ENCODE peak calls at places on chromosomes 12 and 14, in six cellular contexts. S is foreskin fibroblast, H is cardiac muscle cell, D is mammary epithelial cell, L is uterus, Y is A549. E is an unnamed sample.

GRCh38 chr12:69405466-69405865 is 45.9 kb downstream of the YEATS4 start:
- DNase-seq in S (peak; percentile 92), D (peak; percentile 86), H (peak; percentile 95), Y (peak; percentile 73), L (peak; percentile 48), E (peak; percentile 95)

GRCh38 chr14:23379331-23380196 is 2.7 kb downstream of the CMTM5 start:
- DNase-seq in H (peak; percentile 45), S (peak; percentile 4), Y (peak; percentile 62), L (no peak), D (peak; percentile 55), E (no peak)

GRCh38 chr14:97802430-97802829 is 1005.2 kb downstream of the VRK1 start:
- DNase-seq in D (no peak), L (no peak), H (no peak), S (no peak), Y (no peak), E (no peak)

GRCh38 chr14:79051009-79051710 is 881.0 kb downstream of the NRXN3 start:
- DNase-seq in Y (no peak), H (no peak), S (no peak), L (no peak), D (peak; percentile 32), E (no peak)

GRCh38 chr14:33765251-33765650 is 185.6 kb downstream of the EGLN3 start:
- DNase-seq in L (no peak), S (no peak), Y (no peak), D (no peak), H (peak; percentile 93), E (no peak)

GRCh38 chr14:102262894-102263462 is 42.0 kb downstream of the MOK start:
- DNase-seq in S (no peak), D (peak; percentile 94), L (no peak), Y (peak; percentile 33), H (peak; percentile 77), E (no peak)

GRCh38 chr14:97074456-97074855 is 277.3 kb downstream of the VRK1 start:
- DNase-seq in Y (no peak), D (no peak), H (no peak), L (no peak), S (no peak), E (no peak)

GRCh38 chr12:3944620-3945019 is 71.4 kb upstream of the PARP11 start:
- DNase-seq in H (no peak), S (no peak), D (no peak), L (no peak), Y (no peak), E (no peak)

GRCh38 chr12:22408605-22409004 is 74.1 kb upstream of the ST8SIA1 start:
- DNase-seq in S (no peak), H (no peak), D (no peak), Y (no peak), L (no peak), E (no peak)

GRCh38 chr14:54085841-54086240 is 129.2 kb upstream of the BMP4 start:
- DNase-seq in H (no peak), D (no peak), S (no peak), L (no peak), Y (no peak), E (no peak)

GRCh38 chr14:95184413-95184790 is 27.1 kb upstream of the DICER1 start:
- DNase-seq in Y (no peak), L (no peak), S (no peak), D (no peak), H (peak; percentile 63), E (no peak)

GRCh38 chr14:59890676-59891075 is 20.1 kb upstream of the RTN1 start:
- DNase-seq in H (no peak), D (no peak), Y (no peak), S (no peak), L (no peak), E (no peak)

GRCh38 chr14:52730708-52731111 is 744 bp downstream of the STYX start:
- DNase-seq in H (peak; percentile 24), S (no peak), L (no peak), D (peak; percentile 33), Y (no peak), E (no peak)

GRCh38 chr12:76915381-76916169 is 36.8 kb upstream of the CSRP2 start:
- DNase-seq in L (no peak), S (no peak), Y (no peak), H (peak; percentile 30), D (no peak), E (peak; percentile 16)

GRCh38 chr12:43884683-43885410 is 49.0 kb downstream of the TMEM117 start:
- DNase-seq in Y (no peak), S (no peak), L (no peak), H (no peak), D (peak; percentile 87), E (no peak)

GRCh38 chr14:84591827-84592540 is 938.0 kb upstream of the FLRT2 start:
- DNase-seq in Y (no peak), D (no peak), L (no peak), S (no peak), H (no peak), E (no peak)

GRCh38 chr14:42140831-42141279 is 534.2 kb downstream of the LRFN5 start:
- DNase-seq in Y (peak; percentile 4), H (peak; percentile 4), S (peak; percentile 77), L (no peak), D (peak; percentile 71), E (peak; percentile 61)

GRCh38 chr12:116443706-116444589 is 115.2 kb upstream of the MAP1LC3B2 start:
- DNase-seq in D (peak; percentile 40), Y (no peak), H (no peak), S (no peak), L (peak; percentile 55), E (no peak)

GRCh38 chr14:80629606-80630005 is 311.9 kb downstream of the CEP128 start:
- DNase-seq in L (no peak), Y (no peak), D (peak; percentile 29), S (no peak), H (no peak), E (no peak)

GRCh38 chr12:108193922-108194321 is 64.8 kb downstream of the WSCD2 start:
- DNase-seq in Y (peak; percentile 65), H (peak; percentile 36), S (no peak), D (no peak), L (peak; percentile 35), E (no peak)

GRCh38 chr14:63438065-63438757 is 105.0 kb downstream of the PPP2R5E start:
- DNase-seq in Y (peak; percentile 26), L (peak; percentile 74), H (peak; percentile 98), S (peak; percentile 89), D (peak; percentile 95), E (peak; percentile 84)

GRCh38 chr12:96425973-96426372 is 25.7 kb upstream of the CDK17 start:
- DNase-seq in S (peak; percentile 67), Y (no peak), L (no peak), D (peak; percentile 57), H (peak; percentile 75), E (no peak)

GRCh38 chr14:77098470-77099353 is 654 bp downstream of the CIPC start:
- DNase-seq in S (no peak), H (no peak), L (peak; percentile 55), Y (peak; percentile 29), D (no peak), E (no peak)

GRCh38 chr12:73632661-73633060 is 905.0 kb upstream of the ATXN7L3B start:
- DNase-seq in D (no peak), Y (no peak), S (no peak), L (no peak), H (no peak), E (no peak)

GRCh38 chr12:73632191-73632590 is 905.4 kb upstream of the ATXN7L3B start:
- DNase-seq in Y (no peak), S (no peak), L (no peak), D (no peak), H (no peak), E (no peak)

GRCh38 chr12:73629171-73629570 is 908.5 kb upstream of the ATXN7L3B start:
- DNase-seq in L (no peak), S (no peak), H (no peak), D (no peak), Y (no peak), E (no peak)

GRCh38 chr12:73625226-73625625 is 912.4 kb upstream of the ATXN7L3B start:
- DNase-seq in H (no peak), S (no peak), Y (no peak), L (no peak), D (no peak), E (no peak)

GRCh38 chr12:73629893-73630872 is 907.5 kb upstream of the ATXN7L3B start:
- DNase-seq in Y (no peak), D (no peak), S (no peak), H (no peak), L (no peak), E (no peak)
- TF ChIP-seq CTCF in Y (no peak), D (peak; percentile 17), S (no peak), H (no peak), L (no peak), E (no peak)

DNA sequence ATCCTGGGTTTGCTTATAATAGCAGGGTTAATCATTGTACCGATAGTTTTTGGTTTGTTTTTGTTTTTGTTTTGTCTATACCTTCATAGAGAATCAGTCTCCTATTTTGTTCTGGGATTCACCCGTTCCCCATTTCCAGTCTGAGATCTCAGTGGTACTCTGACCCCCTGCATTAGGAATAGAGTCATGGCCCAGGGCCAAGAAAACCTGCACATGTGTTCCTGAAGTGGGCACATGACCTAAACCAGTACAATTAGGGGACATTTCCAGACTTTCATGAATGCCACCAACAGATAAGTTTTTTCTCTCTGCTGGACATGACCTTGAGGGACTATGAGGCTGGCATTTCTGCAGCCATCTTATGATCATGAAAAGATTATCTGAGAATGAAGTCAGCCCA is 52.5 kb downstream of the MRPL42 start:
- DNase-seq in Y (no peak), S (no peak), D (no peak), H (no peak), L (no peak), E (no peak)
- H3K4me3 ChIP-seq in Y (no peak overlapping the region), S (no peak overlapping the region), D (no peak overlapping the region), H (no peak overlapping the region), L (no peak overlapping the region), E (no peak overlapping the region)

DNA sequence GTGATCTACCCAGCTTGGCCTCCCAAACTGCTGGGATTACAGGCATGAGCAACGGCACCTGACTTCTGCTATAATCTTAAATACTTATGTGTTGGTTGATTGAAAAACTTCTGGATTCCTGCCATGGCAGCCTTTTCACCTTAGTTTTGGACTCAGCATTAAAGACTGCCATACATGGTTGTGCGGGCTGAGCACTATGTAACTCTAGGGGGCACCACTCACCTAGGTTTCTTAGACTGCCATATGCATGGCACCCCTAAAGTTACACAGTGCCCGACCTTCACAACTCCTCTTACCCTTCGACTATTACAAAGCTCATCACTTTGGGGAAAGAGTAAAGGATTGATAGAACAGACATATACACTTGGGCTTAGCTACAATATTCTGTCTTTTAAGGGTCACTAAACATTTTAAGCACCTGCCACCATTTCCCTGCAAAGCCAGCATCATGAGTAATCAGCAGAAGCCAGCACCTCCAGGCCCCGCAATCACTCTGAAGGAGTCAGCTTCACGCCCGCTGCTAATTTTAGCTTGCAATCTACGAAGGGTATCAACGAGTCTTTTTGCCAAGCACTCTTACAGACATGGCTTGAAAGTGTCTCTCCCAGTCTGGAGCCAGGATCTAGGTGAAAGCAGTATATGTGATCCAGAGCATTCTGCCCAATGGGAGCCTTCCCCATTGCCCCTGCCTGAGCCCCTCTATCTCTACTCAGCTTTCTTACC is 59.8 kb downstream of the SUDS3 start:
- DNase-seq in Y (no peak), H (no peak), L (no peak), D (no peak), S (no peak), E (no peak)
- TF ChIP-seq CTCF in Y (peak; percentile 29), H (no peak), L (no peak), D (no peak), S (peak; percentile 17), E (no peak)

DNA sequence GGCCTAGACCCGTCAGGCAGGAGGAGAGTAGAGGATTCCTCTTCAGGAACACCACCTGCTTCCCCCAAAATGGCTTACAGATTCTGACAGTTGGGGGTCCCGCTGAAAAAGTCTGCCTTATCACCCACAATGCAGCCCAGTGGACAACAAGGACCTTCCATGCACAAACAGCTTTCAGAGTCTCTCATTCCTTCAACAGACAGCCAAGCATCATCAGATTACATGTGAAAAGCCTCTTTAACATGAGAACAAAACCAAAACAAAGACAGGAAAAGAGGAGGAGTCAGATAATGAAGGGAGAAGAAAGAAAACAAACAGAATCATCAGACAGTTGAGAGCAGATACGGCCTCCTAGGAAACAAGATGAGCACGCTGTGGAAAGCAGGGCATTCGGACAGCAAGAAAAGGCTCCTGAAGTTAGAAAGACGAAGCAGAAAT is 18.3 kb downstream of the KCTD10 start:
- DNase-seq in D (no peak), L (no peak), Y (no peak), H (peak; percentile 56), S (no peak), E (no peak)
- H3K4me3 ChIP-seq in D (no peak overlapping the region), L (no peak overlapping the region), Y (no peak overlapping the region), H (no peak overlapping the region), S (no peak overlapping the region), E (no peak overlapping the region)